ENCODE peak calls at places on chromosome 17, in nine cellular contexts. V is activated B cell treated with CpG ODN at 0.5 μM for 24 hours; O is sigmoid colon; Q is GM04503; R is uterus; N is cortex of kidney; B is activated CD4-positive, alpha-beta memory T cell treated with anti-CD3 and anti-CD28 coated beads, Interleukin-2, amount 10 ng/mL, durations not matched to agents 7 days and 5 days; T is fibroblast of gingiva; U is stimulated activated CD8-positive, alpha-beta memory T cell treated with anti-CD3 and anti-CD28 coated beads, Interleukin-4, amount 100 ng/mL, for 24 hours. C is an unnamed sample.

GRCh38 chr17:76884995-76885896 is 17.0 kb downstream of the MGAT5B start:
- DNase-seq in V (no peak), O (no peak), Q (no peak), R (no peak), N (no peak), B (no peak), T (no peak), U (no peak), C (no peak)

GRCh38 chr17:2564876-2565275 is 28.6 kb upstream of the PAFAH1B1 start:
- DNase-seq in V (no peak), O (no peak), Q (no peak), R (no peak), N (no peak), B (no peak), T (no peak), U (no peak), C (no peak)

GRCh38 chr17:29393451-29393850 is 3.3 kb downstream of the TAOK1 start:
- DNase-seq in V (no peak), O (no peak), Q (no peak), R (no peak), N (no peak), B (no peak), T (peak; percentile 34), U (no peak), C (peak; percentile 15)

GRCh38 chr17:43772877-43773648 is 5.7 kb downstream of the DUSP3 start:
- DNase-seq in V (no peak), O (no peak), Q (no peak), R (no peak), N (no peak), B (no peak), T (no peak), U (no peak), C (peak; percentile 98)

GRCh38 chr17:29620271-29620670 is 2.4 kb downstream of the CORO6 start:
- DNase-seq in V (no peak), O (peak; percentile 48), Q (no peak), R (no peak), N (no peak), B (no peak), T (no peak), U (no peak), C (no peak)

GRCh38 chr17:81641825-81642489 is 5.0 kb downstream of the TSPAN10 start:
- DNase-seq in V (no peak), O (no peak), Q (no peak), R (no peak), N (no peak), B (no peak), T (no peak), U (no peak), C (no peak)

GRCh38 chr17:4948997-4949320 is 629 bp upstream of the PFN1 start:
- DNase-seq in V (peak; percentile 74), O (peak; percentile 92), Q (no peak), R (peak; percentile 79), N (no peak), B (peak; percentile 83), T (peak; percentile 93), U (peak; percentile 66), C (peak; percentile 53)

GRCh38 chr17:9256944-9257629 is 235.8 kb downstream of the NTN1 start:
- DNase-seq in V (no peak), O (no peak), Q (peak; percentile 54), R (no peak), N (no peak), B (no peak), T (peak; percentile 77), U (no peak), C (no peak)

GRCh38 chr17:27558842-27559505 is 72.0 kb upstream of the LGALS9 start:
- DNase-seq in V (no peak), O (no peak), Q (no peak), R (no peak), N (no peak), B (no peak), T (no peak), U (no peak), C (no peak)

GRCh38 chr17:66540131-66540781 is 237.8 kb downstream of the PRKCA start:
- DNase-seq in V (no peak), O (peak; percentile 80), Q (peak; percentile 73), R (peak; percentile 55), N (no peak), B (no peak), T (peak; percentile 74), U (no peak), C (peak; percentile 87)

GRCh38 chr17:17342242-17342945 is 39.2 kb downstream of the NT5M start:
- DNase-seq in V (no peak), O (no peak), Q (no peak), R (no peak), N (no peak), B (no peak), T (no peak), U (no peak), C (no peak)

GRCh38 chr17:40664582-40665333 is at the start of gene KRT222:
- DNase-seq in V (no peak), O (no peak), Q (no peak), R (no peak), N (no peak), B (no peak), T (no peak), U (no peak), C (no peak)

GRCh38 chr17:28472871-28473497 is 460 bp upstream of the SLC13A2 start:
- DNase-seq in V (no peak), O (peak; percentile 45), Q (no peak), R (no peak), N (no peak), B (no peak), T (no peak), U (no peak), C (no peak)

GRCh38 chr17:3904486-3904885 is 11.6 kb upstream of the CAMKK1 start:
- DNase-seq in V (peak; percentile 64), O (no peak), Q (no peak), R (no peak), N (no peak), B (no peak), T (no peak), U (no peak), C (no peak)

GRCh38 chr17:79022507-79022991 is 1.4 kb upstream of the C1QTNF1 start:
- DNase-seq in V (no peak), O (peak; percentile 65), Q (no peak), R (no peak), N (no peak), B (no peak), T (no peak), U (no peak), C (no peak)

GRCh38 chr17:61399131-61400057 is at the start of gene TBX2:
- DNase-seq in V (no peak), O (peak; percentile 78), Q (peak; percentile 68), R (peak; percentile 84), N (no peak), B (no peak), T (peak; percentile 97), U (no peak), C (no peak)

GRCh38 chr17:38586788-38587187 is 19.0 kb downstream of the SRCIN1 start:
- DNase-seq in V (no peak), O (no peak), Q (no peak), R (no peak), N (no peak), B (no peak), T (no peak), U (no peak), C (no peak)

GRCh38 chr17:26792486-26792885 is 501.4 kb upstream of the WSB1 start:
- DNase-seq in V (no peak), O (no peak), Q (peak; percentile 19), R (no peak), N (no peak), B (no peak), T (no peak), U (no peak), C (no peak)

GRCh38 chr17:80738987-80739730 is 194.5 kb downstream of the RPTOR start:
- DNase-seq in V (no peak), O (no peak), Q (no peak), R (no peak), N (no peak), B (no peak), T (no peak), U (no peak), C (no peak)

GRCh38 chr17:13480877-13481276 is 120.9 kb downstream of the HS3ST3A1 start:
- DNase-seq in V (no peak), O (no peak), Q (no peak), R (no peak), N (no peak), B (no peak), T (no peak), U (no peak), C (no peak)

GRCh38 chr17:63919311-63919723 is 678 bp upstream of the GH1 start:
- DNase-seq in V (peak; percentile 65), O (peak; percentile 75), Q (peak; percentile 13), R (peak; percentile 41), N (no peak), B (peak; percentile 79), T (peak; percentile 34), U (peak; percentile 56), C (peak; percentile 75)

GRCh38 chr17:31052187-31052889 is 42.4 kb upstream of the NF1 start:
- DNase-seq in V (no peak), O (peak; percentile 86), Q (peak; percentile 99), R (peak; percentile 35), N (no peak), B (peak; percentile 26), T (peak; percentile 96), U (no peak), C (peak; percentile 37)

GRCh38 chr17:17376362-17376761 is 73.2 kb downstream of the NT5M start:
- DNase-seq in V (no peak), O (no peak), Q (peak; percentile 51), R (no peak), N (no peak), B (no peak), T (peak; percentile 60), U (no peak), C (no peak)

GRCh38 chr17:77223642-77224420 is 83.1 kb downstream of the SEC14L1 start:
- DNase-seq in V (no peak), O (no peak), Q (no peak), R (no peak), N (no peak), B (no peak), T (no peak), U (no peak), C (no peak)

GRCh38 chr17:49993423-49994037 is 1.5 kb downstream of the DLX3 start:
- DNase-seq in V (peak; percentile 30), O (no peak), Q (no peak), R (no peak), N (no peak), B (peak; percentile 36), T (no peak), U (no peak), C (no peak)

GRCh38 chr17:42163113-42163512 is 8.3 kb upstream of the RAB5C start:
- DNase-seq in V (no peak), O (no peak), Q (no peak), R (no peak), N (no peak), B (peak; percentile 55), T (no peak), U (no peak), C (no peak)

GRCh38 chr17:33113281-33114010 is 121.8 kb downstream of the SPACA3 start:
- DNase-seq in V (no peak), O (no peak), Q (no peak), R (no peak), N (no peak), B (no peak), T (no peak), U (no peak), C (no peak)

GRCh38 chr17:63425478-63425877 is 20.6 kb downstream of the CYB561 start:
- DNase-seq in V (peak; percentile 56), O (peak; percentile 88), Q (peak; percentile 32), R (peak; percentile 82), N (no peak), B (peak; percentile 79), T (peak; percentile 74), U (peak; percentile 31), C (peak; percentile 87)

GRCh38 chr17:55734128-55734781 is 11.6 kb upstream of the TMEM100 start:
- DNase-seq in V (no peak), O (no peak), Q (no peak), R (no peak), N (no peak), B (no peak), T (no peak), U (no peak), C (no peak)

GRCh38 chr17:32120086-32120485 is 22.2 kb upstream of the RHOT1 start:
- DNase-seq in V (no peak), O (no peak), Q (no peak), R (no peak), N (no peak), B (no peak), T (no peak), U (no peak), C (no peak)

GRCh38 chr17:49968380-49969133 is 433 bp upstream of the DLX4 start:
- DNase-seq in V (peak; percentile 54), O (no peak), Q (peak; percentile 28), R (no peak), N (no peak), B (peak; percentile 74), T (peak; percentile 45), U (peak; percentile 60), C (peak; percentile 78)

C was measured in Kasumi-1.